ENCODE peak calls at places on chromosomes 4 and X, in six cellular contexts. One of them, this sample, is unnamed.

GRCh38 chrX:35380808-35381700 is 417.1 kb upstream of the MAGEB16 start:
- DNase-seq in CD8-positive, alpha-beta T cell: no peak
- DNase-seq in A549: peak
- DNase-seq in body of pancreas: peak
- DNase-seq in foreskin fibroblast: no peak
- DNase-seq in endothelial cell: no peak
- DNase-seq in this sample: no peak

GRCh38 chr4:148141536-148141935 is 300.7 kb downstream of the NR3C2 start:
- DNase-seq in CD8-positive, alpha-beta T cell: no peak
- DNase-seq in A549: no peak
- DNase-seq in body of pancreas: no peak
- DNase-seq in foreskin fibroblast: no peak
- DNase-seq in endothelial cell: no peak
- DNase-seq in this sample: no peak

GRCh38 chr4:108148316-108148715 is 20.4 kb downstream of the LEF1 start:
- DNase-seq in CD8-positive, alpha-beta T cell: peak
- DNase-seq in A549: no peak
- DNase-seq in body of pancreas: no peak
- DNase-seq in foreskin fibroblast: no peak
- DNase-seq in endothelial cell: no peak
- DNase-seq in this sample: no peak

GRCh38 chr4:61714387-61714890 is 514.3 kb downstream of the ADGRL3 start:
- DNase-seq in CD8-positive, alpha-beta T cell: no peak
- DNase-seq in A549: no peak
- DNase-seq in body of pancreas: no peak
- DNase-seq in foreskin fibroblast: no peak
- DNase-seq in endothelial cell: no peak
- DNase-seq in this sample: no peak

GRCh38 chr4:114399085-114399484 is 199.5 kb upstream of the UGT8 start:
- DNase-seq in CD8-positive, alpha-beta T cell: no peak
- DNase-seq in A549: no peak
- DNase-seq in body of pancreas: no peak
- DNase-seq in foreskin fibroblast: no peak
- DNase-seq in endothelial cell: no peak
- DNase-seq in this sample: no peak

GRCh38 chr4:156948738-156949137 is 22.9 kb downstream of the PDGFC start:
- DNase-seq in CD8-positive, alpha-beta T cell: no peak
- DNase-seq in A549: no peak
- DNase-seq in body of pancreas: no peak
- DNase-seq in foreskin fibroblast: no peak
- DNase-seq in endothelial cell: no peak
- DNase-seq in this sample: no peak

GRCh38 chrX:30690330-30690729 is 37.1 kb downstream of the GK start:
- DNase-seq in CD8-positive, alpha-beta T cell: no peak
- DNase-seq in A549: no peak
- DNase-seq in body of pancreas: no peak
- DNase-seq in foreskin fibroblast: peak
- DNase-seq in endothelial cell: no peak
- DNase-seq in this sample: no peak

GRCh38 chr4:24799544-24800272 is 4.3 kb downstream of the SOD3 start:
- DNase-seq in CD8-positive, alpha-beta T cell: no peak
- DNase-seq in A549: no peak
- DNase-seq in body of pancreas: no peak
- DNase-seq in foreskin fibroblast: no peak
- DNase-seq in endothelial cell: peak
- DNase-seq in this sample: peak

GRCh38 chrX:40964008-40964407 is 121.2 kb upstream of the USP9X start:
- DNase-seq in CD8-positive, alpha-beta T cell: no peak
- DNase-seq in A549: no peak
- DNase-seq in body of pancreas: no peak
- DNase-seq in foreskin fibroblast: no peak
- DNase-seq in endothelial cell: no peak
- DNase-seq in this sample: no peak

GRCh38 chr4:117898496-117898895 is 135.8 kb upstream of the NDST3 start:
- DNase-seq in CD8-positive, alpha-beta T cell: no peak
- DNase-seq in A549: no peak
- DNase-seq in body of pancreas: no peak
- DNase-seq in foreskin fibroblast: no peak
- DNase-seq in endothelial cell: no peak
- DNase-seq in this sample: no peak

GRCh38 chr4:87633239-87633638 is 16.8 kb upstream of the DMP1 start:
- DNase-seq in CD8-positive, alpha-beta T cell: no peak
- DNase-seq in A549: no peak
- DNase-seq in body of pancreas: no peak
- DNase-seq in foreskin fibroblast: no peak
- DNase-seq in endothelial cell: no peak
- DNase-seq in this sample: no peak

GRCh38 chr4:77167866-77168265 is 10.9 kb downstream of the CCNG2 start:
- DNase-seq in CD8-positive, alpha-beta T cell: no peak
- DNase-seq in A549: no peak
- DNase-seq in body of pancreas: no peak
- DNase-seq in foreskin fibroblast: no peak
- DNase-seq in endothelial cell: no peak
- DNase-seq in this sample: no peak

GRCh38 chrX:4550018-4550417 is 836.6 kb upstream of the PRKX start:
- DNase-seq in CD8-positive, alpha-beta T cell: no peak
- DNase-seq in A549: no peak
- DNase-seq in body of pancreas: no peak
- DNase-seq in foreskin fibroblast: no peak
- DNase-seq in endothelial cell: no peak
- DNase-seq in this sample: no peak

GRCh38 chrX:110425222-110425621 is 66.6 kb downstream of the RTL9 start:
- DNase-seq in CD8-positive, alpha-beta T cell: no peak
- DNase-seq in A549: no peak
- DNase-seq in body of pancreas: no peak
- DNase-seq in foreskin fibroblast: no peak
- DNase-seq in endothelial cell: no peak
- DNase-seq in this sample: no peak

GRCh38 chrX:155235891-155236290 is 19.6 kb downstream of the VBP1 start:
- DNase-seq in CD8-positive, alpha-beta T cell: no peak
- DNase-seq in A549: no peak
- DNase-seq in body of pancreas: no peak
- DNase-seq in foreskin fibroblast: no peak
- DNase-seq in endothelial cell: no peak
- DNase-seq in this sample: no peak

GRCh38 chrX:118780915-118781314 is 42.7 kb upstream of the ZCCHC12 start:
- DNase-seq in CD8-positive, alpha-beta T cell: no peak
- DNase-seq in A549: no peak
- DNase-seq in body of pancreas: no peak
- DNase-seq in foreskin fibroblast: no peak
- DNase-seq in endothelial cell: no peak
- DNase-seq in this sample: no peak

GRCh38 chr4:70703695-70704332 is 15.5 kb downstream of the UTP3 start:
- DNase-seq in CD8-positive, alpha-beta T cell: no peak
- DNase-seq in A549: no peak
- DNase-seq in body of pancreas: no peak
- DNase-seq in foreskin fibroblast: peak
- DNase-seq in endothelial cell: no peak
- DNase-seq in this sample: no peak

GRCh38 chr4:13860126-13860525 is 232.6 kb upstream of the BOD1L1 start:
- DNase-seq in CD8-positive, alpha-beta T cell: no peak
- DNase-seq in A549: no peak
- DNase-seq in body of pancreas: no peak
- DNase-seq in foreskin fibroblast: no peak
- DNase-seq in endothelial cell: no peak
- DNase-seq in this sample: no peak

GRCh38 chrX:13311560-13311959 is 8.3 kb downstream of the ATXN3L start:
- DNase-seq in CD8-positive, alpha-beta T cell: no peak
- DNase-seq in A549: no peak
- DNase-seq in body of pancreas: no peak
- DNase-seq in foreskin fibroblast: no peak
- DNase-seq in endothelial cell: no peak
- DNase-seq in this sample: no peak

GRCh38 chr4:6732441-6733357 is 16.7 kb downstream of the BLOC1S4 start:
- DNase-seq in CD8-positive, alpha-beta T cell: no peak
- DNase-seq in A549: peak
- DNase-seq in body of pancreas: peak
- DNase-seq in foreskin fibroblast: peak
- DNase-seq in endothelial cell: no peak
- DNase-seq in this sample: no peak

GRCh38 chr4:48033825-48034413 is 17.3 kb downstream of the NIPAL1 start:
- DNase-seq in CD8-positive, alpha-beta T cell: peak
- DNase-seq in A549: no peak
- DNase-seq in body of pancreas: peak
- DNase-seq in foreskin fibroblast: no peak
- DNase-seq in endothelial cell: peak
- DNase-seq in this sample: no peak

DNA sequence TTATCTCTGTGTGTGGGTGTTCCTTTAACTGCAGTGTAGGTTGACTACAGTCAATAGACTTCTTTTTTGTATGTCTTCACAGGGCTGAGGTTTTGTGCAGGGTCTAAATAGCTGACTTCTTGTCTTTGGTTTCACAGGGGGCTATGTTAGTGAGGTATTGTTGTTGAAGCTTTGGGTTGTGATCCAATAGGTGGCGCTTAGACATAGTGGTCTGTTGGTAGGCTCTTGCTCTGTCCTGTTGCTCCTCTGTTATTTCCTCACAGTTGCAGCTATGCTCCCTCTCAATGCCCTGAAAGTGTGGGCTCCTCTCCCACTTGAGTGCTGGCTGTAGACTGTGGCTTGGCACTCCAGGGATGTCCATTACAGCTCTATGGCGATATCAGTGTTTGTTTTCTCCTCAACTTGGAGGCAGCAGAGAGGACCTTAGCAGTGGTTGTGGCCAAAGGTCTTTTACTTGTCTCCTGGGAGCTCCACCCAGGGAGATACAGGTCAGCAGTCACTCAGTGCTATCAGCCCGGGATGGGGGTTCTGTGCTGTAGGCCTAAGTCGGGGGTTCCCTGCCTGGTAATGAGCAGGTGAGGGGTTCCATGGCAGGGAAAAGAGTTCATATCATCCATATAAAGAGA is 14.0 kb downstream of the POF1B start:
- DNase-seq in CD8-positive, alpha-beta T cell: no peak
- DNase-seq in A549: no peak
- DNase-seq in body of pancreas: no peak
- DNase-seq in foreskin fibroblast: no peak
- DNase-seq in endothelial cell: peak
- DNase-seq in this sample: no peak
- TF ChIP-seq CTCF in CD8-positive, alpha-beta T cell: no peak
- TF ChIP-seq CTCF in A549: no peak
- TF ChIP-seq CTCF in body of pancreas: no peak
- TF ChIP-seq CTCF in foreskin fibroblast: no peak
- TF ChIP-seq CTCF in endothelial cell: no peak
- TF ChIP-seq CTCF in this sample: no peak

DNA sequence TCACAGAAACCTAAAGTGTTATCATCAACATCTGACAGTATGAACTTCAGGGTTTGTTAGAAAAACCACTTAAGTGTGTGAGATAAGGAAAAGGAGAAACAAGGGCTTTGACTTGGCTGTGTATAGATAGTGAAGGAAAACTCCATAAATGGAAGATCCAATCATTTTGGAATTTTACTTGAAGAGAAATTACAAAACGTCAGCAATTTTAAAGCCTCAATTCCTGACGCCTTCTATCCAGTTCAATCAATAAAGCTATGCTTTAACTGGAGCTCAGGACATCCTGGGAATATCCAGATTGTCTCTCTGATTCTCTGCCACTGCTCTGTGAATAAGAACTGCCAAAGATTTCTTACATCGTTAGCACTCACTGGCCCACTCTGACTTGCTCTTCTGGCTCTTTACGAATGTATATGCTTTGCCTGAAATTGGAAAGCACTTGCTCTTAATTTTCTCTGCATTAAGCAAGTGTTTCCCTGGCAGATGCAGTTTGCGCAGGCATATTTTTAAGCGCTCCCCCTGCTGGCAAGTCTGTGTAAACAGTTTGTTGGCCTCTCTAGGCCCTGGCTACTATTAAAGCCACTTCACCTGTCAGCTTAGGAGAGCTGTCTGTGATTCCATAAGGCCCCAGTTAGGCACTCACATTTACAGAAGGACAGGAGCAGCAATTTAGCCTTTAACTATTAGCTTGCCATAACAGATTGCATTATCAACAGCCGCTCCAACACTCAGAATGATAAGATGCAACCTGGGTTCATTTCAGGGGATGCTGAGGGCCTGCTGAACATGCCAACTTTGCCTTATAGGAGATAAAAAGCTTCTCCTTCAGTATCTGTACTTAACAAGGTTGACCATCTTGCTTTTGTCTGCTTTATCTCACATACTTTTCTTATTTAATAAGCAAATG is 251.4 kb upstream of the DDX53 start:
- DNase-seq in CD8-positive, alpha-beta T cell: peak
- DNase-seq in A549: peak
- DNase-seq in body of pancreas: peak
- DNase-seq in foreskin fibroblast: no peak
- DNase-seq in endothelial cell: peak
- DNase-seq in this sample: peak
- TF ChIP-seq CTCF in CD8-positive, alpha-beta T cell: peak
- TF ChIP-seq CTCF in A549: peak
- TF ChIP-seq CTCF in body of pancreas: peak
- TF ChIP-seq CTCF in foreskin fibroblast: peak
- TF ChIP-seq CTCF in endothelial cell: peak
- TF ChIP-seq CTCF in this sample: peak

GRCh38 chrX:130058667-130059066 is 51.6 kb downstream of the ELF4 start:
- DNase-seq in CD8-positive, alpha-beta T cell: no peak
- DNase-seq in A549: no peak
- DNase-seq in body of pancreas: no peak
- DNase-seq in foreskin fibroblast: no peak
- DNase-seq in endothelial cell: no peak
- DNase-seq in this sample: no peak

GRCh38 chrX:130055899-130056298 is 54.4 kb downstream of the ELF4 start:
- DNase-seq in CD8-positive, alpha-beta T cell: no peak
- DNase-seq in A549: no peak
- DNase-seq in body of pancreas: no peak
- DNase-seq in foreskin fibroblast: no peak
- DNase-seq in endothelial cell: no peak
- DNase-seq in this sample: no peak

GRCh38 chrX:130057209-130057608 is 53.1 kb downstream of the ELF4 start:
- DNase-seq in CD8-positive, alpha-beta T cell: no peak
- DNase-seq in A549: no peak
- DNase-seq in body of pancreas: no peak
- DNase-seq in foreskin fibroblast: no peak
- DNase-seq in endothelial cell: peak
- DNase-seq in this sample: no peak

GRCh38 chrX:130055103-130055502 is 55.2 kb downstream of the ELF4 start:
- DNase-seq in CD8-positive, alpha-beta T cell: no peak
- DNase-seq in A549: no peak
- DNase-seq in body of pancreas: no peak
- DNase-seq in foreskin fibroblast: peak
- DNase-seq in endothelial cell: no peak
- DNase-seq in this sample: no peak

GRCh38 chrX:130060122-130061069 is 49.9 kb downstream of the ELF4 start:
- DNase-seq in CD8-positive, alpha-beta T cell: peak
- DNase-seq in A549: peak
- DNase-seq in body of pancreas: peak
- DNase-seq in foreskin fibroblast: peak
- DNase-seq in endothelial cell: peak
- DNase-seq in this sample: peak
- TF ChIP-seq CTCF in CD8-positive, alpha-beta T cell: peak
- TF ChIP-seq CTCF in A549: peak
- TF ChIP-seq CTCF in body of pancreas: peak
- TF ChIP-seq CTCF in foreskin fibroblast: peak
- TF ChIP-seq CTCF in endothelial cell: peak
- TF ChIP-seq CTCF in this sample: peak

GRCh38 chr4:23337292-23337691 is 552.6 kb downstream of the PPARGC1A start:
- DNase-seq in CD8-positive, alpha-beta T cell: no peak
- DNase-seq in A549: no peak
- DNase-seq in body of pancreas: no peak
- DNase-seq in foreskin fibroblast: no peak
- DNase-seq in endothelial cell: no peak
- DNase-seq in this sample: no peak
- TF ChIP-seq CTCF in CD8-positive, alpha-beta T cell: no peak
- TF ChIP-seq CTCF in A549: no peak
- TF ChIP-seq CTCF in body of pancreas: no peak
- TF ChIP-seq CTCF in foreskin fibroblast: no peak
- TF ChIP-seq CTCF in endothelial cell: peak
- TF ChIP-seq CTCF in this sample: peak